ENCODE peak calls at places on chromosomes 2 and 18, in seven cellular contexts. B, V, J, R, K, Q and E are unnamed samples.

GRCh38 chr2:105712166-105712915 is 32.4 kb upstream of the NCK2 start:
- DNase-seq in R (no peak), Q (peak), V (no peak), J (no peak), K (no peak), B (no peak), E (no peak)

GRCh38 chr2:54081574-54081973 is 33.8 kb upstream of the ACYP2 start:
- DNase-seq in V (no peak), B (no peak), J (no peak), R (peak), Q (peak), K (no peak), E (no peak)

GRCh38 chr2:46922049-46922448 is 6.4 kb upstream of the MCFD2 start:
- DNase-seq in J (no peak), Q (peak), B (no peak), R (no peak), K (no peak), V (no peak), E (no peak)

GRCh38 chr2:239763433-239764097 is 261.6 kb downstream of the NDUFA10 start:
- DNase-seq in B (no peak), V (no peak), R (no peak), Q (no peak), K (no peak), J (no peak), E (no peak)

GRCh38 chr2:144254342-144255235 is 265.3 kb downstream of the ZEB2 start:
- DNase-seq in Q (no peak), J (no peak), K (no peak), R (no peak), V (no peak), B (no peak), E (no peak)

GRCh38 chr2:2103320-2103719 is 227.8 kb downstream of the MYT1L start:
- DNase-seq in K (no peak), V (no peak), J (no peak), B (no peak), R (no peak), Q (no peak), E (no peak)

GRCh38 chr2:236168110-236169067 is at the start of gene GBX2:
- DNase-seq in J (no peak), K (peak), R (no peak), Q (peak), B (peak), V (no peak), E (no peak)

GRCh38 chr18:22069916-22070315 is 99.5 kb upstream of the GATA6 start:
- DNase-seq in Q (no peak), V (no peak), K (no peak), R (no peak), J (no peak), B (peak), E (no peak)

GRCh38 chr18:5543854-5544389 is at the start of gene EPB41L3:
- DNase-seq in K (no peak), B (no peak), Q (peak), J (no peak), V (no peak), R (no peak), E (no peak)

GRCh38 chr2:39665811-39666488 is at the start of gene TMEM178A:
- DNase-seq in V (no peak), B (no peak), R (no peak), Q (peak), J (no peak), K (no peak), E (no peak)

GRCh38 chr2:241945311-241945710 is 75.8 kb downstream of the RTP5 start:
- DNase-seq in J (no peak), Q (no peak), V (no peak), B (no peak), R (no peak), K (no peak), E (no peak)

GRCh38 chr18:22267697-22268096 is 98.3 kb downstream of the GATA6 start:
- DNase-seq in V (no peak), J (no peak), Q (no peak), K (no peak), R (no peak), B (no peak), E (no peak)

GRCh38 chr2:133789743-133790142 is 221.5 kb upstream of the NCKAP5 start:
- DNase-seq in J (no peak), B (no peak), K (no peak), R (no peak), V (no peak), Q (no peak), E (no peak)

GRCh38 chr2:68741238-68741637 is 6.6 kb downstream of the ARHGAP25 start:
- DNase-seq in V (no peak), R (no peak), K (no peak), B (no peak), Q (no peak), J (no peak), E (no peak)

GRCh38 chr2:207189040-207189439 is 23.3 kb upstream of the KLF7 start:
- DNase-seq in J (no peak), K (no peak), R (no peak), Q (no peak), B (peak), V (no peak), E (no peak)

GRCh38 chr2:27701676-27702075 is 38.0 kb downstream of the SLC4A1AP start:
- DNase-seq in R (no peak), J (no peak), V (no peak), Q (no peak), B (peak), K (peak), E (no peak)

GRCh38 chr2:36615214-36615613 is 17.2 kb upstream of the FEZ2 start:
- DNase-seq in K (no peak), R (no peak), Q (no peak), J (no peak), V (no peak), B (no peak), E (no peak)

GRCh38 chr2:133884739-133885381 is 316.6 kb upstream of the NCKAP5 start:
- DNase-seq in R (no peak), K (no peak), B (no peak), Q (peak), J (peak), V (no peak), E (no peak)

GRCh38 chr2:3117650-3118216 is 259.9 kb downstream of the EIPR1 start:
- DNase-seq in K (no peak), R (no peak), V (no peak), J (no peak), Q (no peak), B (no peak), E (no peak)

GRCh38 chr2:22855761-22856184 is 529.2 kb upstream of the KLHL29 start:
- DNase-seq in J (no peak), Q (no peak), R (no peak), K (no peak), B (no peak), V (no peak), E (peak)

GRCh38 chr2:237223208-237223861 is 137.6 kb downstream of the COPS8 start:
- DNase-seq in Q (peak), V (no peak), J (no peak), B (no peak), K (no peak), R (peak), E (no peak)

GRCh38 chr2:25684577-25684976 is 11.2 kb upstream of the DTNB start:
- DNase-seq in B (no peak), Q (no peak), V (no peak), J (no peak), K (no peak), R (no peak), E (peak)

GRCh38 chr2:154452906-154453493 is 245.5 kb upstream of the KCNJ3 start:
- DNase-seq in R (peak), J (no peak), V (no peak), K (no peak), Q (peak), B (no peak), E (no peak)

GRCh38 chr2:126722081-126722480 is 66.1 kb downstream of the GYPC start:
- DNase-seq in J (no peak), Q (no peak), R (no peak), K (no peak), B (no peak), V (no peak), E (no peak)

GRCh38 chr2:41872646-41873045 is 175.2 kb upstream of the PKDCC start:
- DNase-seq in R (no peak), K (no peak), J (no peak), B (no peak), V (no peak), Q (peak), E (no peak)

GRCh38 chr2:2331905-2332280 is 818 bp upstream of the MYT1L start:
- DNase-seq in K (peak), Q (no peak), B (no peak), R (no peak), V (no peak), J (peak), E (peak)

GRCh38 chr2:107634172-107634571 is 192.5 kb upstream of the RGPD4 start:
- DNase-seq in R (no peak), Q (no peak), K (no peak), B (no peak), J (no peak), V (no peak), E (no peak)

GRCh38 chr2:16281451-16282330 is 341.3 kb downstream of the MYCN start:
- DNase-seq in R (peak), B (no peak), J (peak), Q (peak), K (no peak), V (no peak), E (peak)

GRCh38 chr2:227862741-227863588 is 8.5 kb upstream of the DAW1 start:
- DNase-seq in B (no peak), J (no peak), K (no peak), Q (peak), V (no peak), R (peak), E (peak)